ENCODE peak calls at places on chromosomes 11 and 22, in five cellular contexts. K, A, E, V and X are unnamed samples.

GRCh38 chr11:66462911-66463310 is 3.8 kb upstream of the PELI3 start:
- DNase-seq in K (no peak), A (no peak), E (no peak), V (no peak), X (no peak)

GRCh38 chr22:38432264-38432663 is 22.7 kb downstream of the KCNJ4 start:
- DNase-seq in K (no peak), A (no peak), E (no peak), V (no peak), X (no peak)

GRCh38 chr11:8060146-8060719 is 20.8 kb upstream of the TUB start:
- DNase-seq in K (no peak), A (no peak), E (peak), V (no peak), X (no peak)

GRCh38 chr11:102539567-102539966 is 9.0 kb upstream of the MMP7 start:
- DNase-seq in K (no peak), A (no peak), E (no peak), V (no peak), X (no peak)

GRCh38 chr22:33357894-33358440 is 299.8 kb upstream of the SYN3 start:
- DNase-seq in K (no peak), A (no peak), E (no peak), V (no peak), X (no peak)

GRCh38 chr22:48488149-48488551 is 1339.5 kb downstream of the BRD1 start:
- DNase-seq in K (no peak), A (no peak), E (no peak), V (no peak), X (no peak)

GRCh38 chr11:79039122-79039521 is 401.7 kb downstream of the TENM4 start:
- DNase-seq in K (peak), A (no peak), E (no peak), V (no peak), X (no peak)

GRCh38 chr22:36765943-36766450 is 9.9 kb downstream of the IFT27 start:
- DNase-seq in K (peak), A (no peak), E (no peak), V (no peak), X (no peak)

GRCh38 chr11:596374-596773 is 19.4 kb downstream of the IRF7 start:
- DNase-seq in K (no peak), A (no peak), E (no peak), V (no peak), X (no peak)

GRCh38 chr11:598005-598680 is 17.6 kb downstream of the IRF7 start:
- DNase-seq in K (no peak), A (no peak), E (no peak), V (no peak), X (no peak)

GRCh38 chr11:593347-593746 is 17.1 kb downstream of the PHRF1 start:
- DNase-seq in K (no peak), A (no peak), E (no peak), V (no peak), X (no peak)

GRCh38 chr11:595400-595799 is 19.1 kb downstream of the PHRF1 start:
- DNase-seq in K (no peak), A (no peak), E (no peak), V (no peak), X (no peak)

GRCh38 chr11:597166-597725 is 18.5 kb downstream of the IRF7 start:
- DNase-seq in K (no peak), A (no peak), E (no peak), V (no peak), X (no peak)
- TF ChIP-seq CTCF in K (peak), A (no peak), E (no peak), V (no peak), X (peak)

GRCh38 chr11:69250503-69251393 is 43.2 kb upstream of the MYEOV start:
- DNase-seq in K (no peak), A (no peak), E (no peak), V (no peak), X (no peak)

GRCh38 chr11:69252494-69252845 is 41.5 kb upstream of the MYEOV start:
- DNase-seq in K (no peak), A (no peak), E (no peak), V (no peak), X (no peak)

GRCh38 chr11:69251639-69252493 is 42.1 kb upstream of the MYEOV start:
- DNase-seq in K (no peak), A (no peak), E (no peak), V (peak), X (no peak)

GRCh38 chr11:69249641-69250502 is 44.1 kb upstream of the MYEOV start:
- DNase-seq in K (no peak), A (no peak), E (peak), V (no peak), X (no peak)

GRCh38 chr11:69249086-69249640 is 44.8 kb upstream of the MYEOV start:
- DNase-seq in K (no peak), A (no peak), E (no peak), V (no peak), X (no peak)
- TF ChIP-seq CTCF in K (no peak), A (no peak), E (no peak), V (no peak), X (no peak)

GRCh38 chr22:31995807-31996206 is 47.3 kb upstream of the SLC5A1 start:
- DNase-seq in K (no peak), A (no peak), E (no peak), V (no peak), X (no peak)

GRCh38 chr22:31998784-31999435 is 44.2 kb upstream of the SLC5A1 start:
- DNase-seq in K (no peak), A (no peak), E (no peak), V (no peak), X (no peak)

GRCh38 chr22:32000171-32000570 is 42.9 kb upstream of the SLC5A1 start:
- DNase-seq in K (no peak), A (no peak), E (no peak), V (no peak), X (no peak)

DNA sequence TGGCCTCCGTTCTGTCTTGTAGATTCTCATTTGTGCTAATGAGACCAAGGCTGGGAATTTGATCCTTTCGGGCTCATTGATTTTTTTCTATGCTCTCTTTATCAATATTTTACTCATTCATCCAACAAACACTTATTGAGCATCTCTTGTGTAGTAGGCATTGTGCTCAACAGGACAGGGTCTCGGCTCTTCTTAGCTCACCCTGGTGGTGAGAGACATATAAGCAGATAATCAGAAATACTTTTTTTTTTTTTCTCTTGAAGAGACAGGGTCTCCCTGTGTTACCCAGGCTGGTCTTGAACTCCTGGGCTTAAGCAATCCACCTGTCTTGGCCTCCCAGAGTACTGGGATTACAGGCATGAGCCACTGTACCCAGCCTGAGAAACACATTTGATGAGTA is 48.0 kb upstream of the SLC5A1 start:
- DNase-seq in K (no peak), A (no peak), E (no peak), V (no peak), X (no peak)
- TF ChIP-seq CTCF in K (peak), A (no peak), E (no peak), V (no peak), X (no peak)

DNA sequence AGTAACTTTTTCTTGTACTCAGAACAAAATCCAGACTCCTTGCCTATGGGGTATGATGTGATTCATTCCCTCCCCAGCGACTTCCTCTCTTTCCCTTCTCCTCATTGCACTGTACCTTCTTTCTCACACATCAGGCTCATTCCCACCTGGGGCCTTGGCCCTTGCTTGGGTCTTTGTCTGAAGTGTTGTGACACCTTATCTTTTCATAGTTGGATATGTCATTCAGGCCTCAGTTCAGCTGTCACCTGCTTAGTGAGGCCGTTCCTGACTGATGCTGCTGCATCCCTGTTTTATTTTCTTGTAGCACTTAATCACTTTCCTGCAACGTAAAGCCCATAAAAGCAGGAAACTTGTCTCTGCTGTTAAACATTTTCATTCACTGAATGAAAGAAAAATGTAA is 39.9 kb downstream of the ZDHHC13 start:
- DNase-seq in K (no peak), A (no peak), E (no peak), V (no peak), X (no peak)
- TF ChIP-seq CTCF in K (no peak), A (no peak), E (no peak), V (no peak), X (no peak)

DNA sequence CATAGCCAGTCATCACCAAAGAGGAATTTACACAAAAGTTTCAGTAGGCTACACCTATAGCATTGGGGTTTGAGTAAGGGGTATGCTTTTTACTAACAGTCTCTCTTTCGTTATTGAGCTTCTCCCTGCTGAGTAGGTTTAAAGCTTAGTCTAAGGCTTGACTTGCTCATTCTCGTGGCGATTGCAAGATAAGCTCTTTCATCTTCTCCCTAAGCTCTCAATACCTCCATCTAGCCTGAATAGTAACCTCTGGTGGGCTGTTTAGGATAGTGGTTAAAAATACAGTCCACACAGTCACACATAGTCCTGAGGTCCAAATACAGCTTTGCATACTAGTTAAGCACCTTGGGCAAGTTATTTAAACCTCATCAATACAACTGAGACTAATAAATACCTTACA is 65.6 kb downstream of the IMMP1L start:
- DNase-seq in K (no peak), A (no peak), E (no peak), V (no peak), X (no peak)
- TF ChIP-seq CTCF in K (no peak), A (no peak), E (no peak), V (no peak), X (no peak)

GRCh38 chr22:45857519-45857918 is 119.4 kb downstream of the WNT7B start:
- DNase-seq in K (no peak), A (no peak), E (no peak), V (no peak), X (no peak)

GRCh38 chr22:45846952-45847351 is 130.0 kb downstream of the WNT7B start:
- DNase-seq in K (no peak), A (no peak), E (no peak), V (no peak), X (no peak)

GRCh38 chr22:45855961-45856360 is 121.0 kb downstream of the WNT7B start:
- DNase-seq in K (no peak), A (no peak), E (no peak), V (no peak), X (no peak)

GRCh38 chr22:45848904-45849303 is 128.1 kb downstream of the WNT7B start:
- DNase-seq in K (no peak), A (no peak), E (no peak), V (no peak), X (no peak)

GRCh38 chr22:45852826-45853225 is 124.1 kb downstream of the WNT7B start:
- DNase-seq in K (no peak), A (no peak), E (no peak), V (no peak), X (no peak)
- TF ChIP-seq CTCF in K (no peak), A (no peak), E (no peak), V (no peak), X (no peak)

GRCh38 chr11:2074266-2074825 is 64.8 kb downstream of the IGF2 start:
- DNase-seq in K (no peak), A (no peak), E (no peak), V (no peak), X (no peak)
- TF ChIP-seq CTCF in K (no peak), A (peak), E (no peak), V (no peak), X (peak)

GRCh38 chr11:67614730-67615454 is 8.2 kb downstream of the NDUFV1 start:
- DNase-seq in K (no peak), A (no peak), E (no peak), V (no peak), X (no peak)

GRCh38 chr11:67616431-67617242 is 9.9 kb downstream of the NDUFV1 start:
- DNase-seq in K (no peak), A (no peak), E (no peak), V (no peak), X (no peak)

GRCh38 chr11:67613960-67614715 is 7.4 kb downstream of the NDUFV1 start:
- DNase-seq in K (no peak), A (no peak), E (peak), V (peak), X (peak)

GRCh38 chr11:67617243-67617953 is 10.7 kb downstream of the NDUFV1 start:
- DNase-seq in K (no peak), A (no peak), E (no peak), V (no peak), X (no peak)

GRCh38 chr11:67615455-67616430 is 9.0 kb downstream of the NDUFV1 start:
- DNase-seq in K (no peak), A (peak), E (no peak), V (peak), X (peak)
- TF ChIP-seq CTCF in K (peak), A (peak), E (peak), V (peak), X (peak)